ENCODE peak calls at places on chromosomes 11 and 22, in eight cellular contexts. K, A, H, T, X, N, U and G are unnamed samples.

GRCh38 chr11:34830035-34830434 is 86.1 kb downstream of the APIP start:
- DNase-seq in N (no peak), T (no peak), U (no peak), A (no peak), X (no peak), K (no peak), H (no peak), G (no peak)

GRCh38 chr11:68127791-68128681 is 6.8 kb upstream of the CHKA start:
- DNase-seq in X (no peak), H (no peak), U (no peak), K (no peak), T (peak), A (peak), N (no peak), G (no peak)

GRCh38 chr22:43464809-43465208 is 53.0 kb downstream of the MPPED1 start:
- DNase-seq in U (no peak), A (no peak), K (no peak), X (no peak), T (no peak), N (no peak), H (no peak), G (no peak)

GRCh38 chr11:47179655-47179991 is 2.9 kb upstream of the ARFGAP2 start:
- DNase-seq in H (no peak), K (no peak), A (peak), T (peak), X (peak), N (no peak), U (no peak), G (no peak)

GRCh38 chr11:70016666-70017347 is 61.3 kb upstream of the ANO1 start:
- DNase-seq in T (peak), U (no peak), N (no peak), H (no peak), X (no peak), K (no peak), A (no peak), G (no peak)

GRCh38 chr11:124108158-124108557 is 7.1 kb upstream of the VWA5A start:
- DNase-seq in H (peak), U (no peak), X (peak), T (peak), A (no peak), N (no peak), K (no peak), G (no peak)

GRCh38 chr22:20224917-20225692 is 43.0 kb downstream of the RTN4R start:
- DNase-seq in N (no peak), U (no peak), H (no peak), T (no peak), K (no peak), A (no peak), X (no peak), G (no peak)

GRCh38 chr22:43919106-43919965 is 4.3 kb upstream of the PNPLA3 start:
- DNase-seq in U (no peak), H (no peak), X (no peak), A (no peak), N (no peak), T (peak), K (no peak), G (no peak)

GRCh38 chr11:39990413-39990812 is 1469.0 kb downstream of the LRRC4C start:
- DNase-seq in A (no peak), T (no peak), U (no peak), K (no peak), N (no peak), X (no peak), H (no peak), G (no peak)

GRCh38 chr11:69425444-69425843 is 56.0 kb upstream of the LINC01488 start:
- DNase-seq in T (no peak), H (no peak), K (no peak), N (no peak), A (no peak), X (peak), U (no peak), G (peak)

GRCh38 chr11:59668188-59668949 is 468 bp downstream of the PATL1 start:
- DNase-seq in N (peak), U (peak), A (peak), X (peak), H (no peak), K (peak), T (peak), G (peak)

GRCh38 chr11:69640995-69641581 is at the start of gene CCND1:
- DNase-seq in X (peak), T (peak), U (no peak), A (peak), H (peak), N (no peak), K (peak), G (peak)

GRCh38 chr22:19663286-19663815 is 51.0 kb upstream of the SEPTIN5 start:
- DNase-seq in T (peak), K (no peak), H (no peak), N (no peak), X (peak), A (no peak), U (no peak), G (peak)

GRCh38 chr11:130062030-130062429 is 7.7 kb upstream of the APLP2 start:
- DNase-seq in T (no peak), K (no peak), H (no peak), U (no peak), X (no peak), A (no peak), N (no peak), G (no peak)

GRCh38 chr11:2974272-2974671 is 17.9 kb downstream of the NAP1L4 start:
- DNase-seq in K (no peak), N (no peak), T (no peak), U (no peak), H (no peak), X (no peak), A (no peak), G (no peak)

GRCh38 chr11:73551697-73552096 is 46.2 kb downstream of the FAM168A start:
- DNase-seq in K (no peak), N (no peak), X (no peak), T (no peak), U (no peak), H (no peak), A (no peak), G (no peak)

GRCh38 chr22:33210129-33210784 is 152.1 kb upstream of the SYN3 start:
- DNase-seq in K (no peak), U (no peak), X (peak), A (peak), T (peak), N (peak), H (peak), G (no peak)

GRCh38 chr22:50247748-50248147 is 2.9 kb upstream of the TUBGCP6 start:
- DNase-seq in A (peak), U (no peak), H (no peak), T (peak), K (no peak), N (peak), X (no peak), G (no peak)

GRCh38 chr11:369336-370018 is at the start of gene B4GALNT4:
- DNase-seq in H (peak), T (no peak), U (no peak), K (no peak), N (no peak), A (peak), X (no peak), G (peak)

GRCh38 chr11:122910775-122911174 is 28.2 kb downstream of the JHY start:
- DNase-seq in A (no peak), T (peak), N (no peak), K (no peak), X (peak), U (no peak), H (peak), G (no peak)

GRCh38 chr11:91115116-91115515 is 892.3 kb upstream of the CHORDC1 start:
- DNase-seq in U (no peak), X (no peak), H (no peak), K (no peak), N (no peak), A (no peak), T (no peak), G (no peak)

GRCh38 chr11:115198301-115198700 is 305.9 kb downstream of the CADM1 start:
- DNase-seq in A (peak), X (no peak), U (no peak), H (no peak), T (peak), N (no peak), K (no peak), G (no peak)

GRCh38 chr11:21888814-21889213 is 304.1 kb upstream of the ANO5 start:
- DNase-seq in T (peak), A (no peak), N (no peak), K (no peak), X (peak), U (no peak), H (no peak), G (no peak)

GRCh38 chr22:23220485-23221350 is 40.4 kb downstream of the BCR start:
- DNase-seq in H (no peak), X (peak), U (no peak), T (peak), N (no peak), A (no peak), K (no peak), G (no peak)